ENCODE peak calls at places on chromosomes 4 and X, in seven cellular contexts. One of them, this sample, is unnamed.

GRCh38 chr4:150874386-150875226 is 140.5 kb downstream of the LRBA start:
- DNase-seq in lower lobe of right lung: no peak
- DNase-seq in CD8-positive, alpha-beta memory T cell: no peak
- DNase-seq in AG08396: no peak
- DNase-seq in EL: no peak
- DNase-seq in upper lobe of left lung: no peak
- DNase-seq in ELR: no peak
- DNase-seq in this sample: no peak

GRCh38 chr4:93731448-93731847 is 97.1 kb upstream of the ATOH1 start:
- DNase-seq in lower lobe of right lung: no peak
- DNase-seq in CD8-positive, alpha-beta memory T cell: no peak
- DNase-seq in AG08396: no peak
- DNase-seq in EL: peak
- DNase-seq in upper lobe of left lung: no peak
- DNase-seq in ELR: no peak
- DNase-seq in this sample: peak

GRCh38 chr4:23364167-23364566 is 525.7 kb downstream of the PPARGC1A start:
- DNase-seq in lower lobe of right lung: no peak
- DNase-seq in CD8-positive, alpha-beta memory T cell: no peak
- DNase-seq in AG08396: no peak
- DNase-seq in EL: no peak
- DNase-seq in upper lobe of left lung: no peak
- DNase-seq in ELR: no peak
- DNase-seq in this sample: no peak

GRCh38 chr4:153295131-153295755 is 49.2 kb upstream of the MND1 start:
- DNase-seq in lower lobe of right lung: no peak
- DNase-seq in CD8-positive, alpha-beta memory T cell: no peak
- DNase-seq in AG08396: no peak
- DNase-seq in EL: no peak
- DNase-seq in upper lobe of left lung: peak
- DNase-seq in ELR: no peak
- DNase-seq in this sample: no peak

GRCh38 chr4:5753766-5754528 is 42.9 kb downstream of the EVC start:
- DNase-seq in lower lobe of right lung: no peak
- DNase-seq in CD8-positive, alpha-beta memory T cell: no peak
- DNase-seq in AG08396: peak
- DNase-seq in EL: peak
- DNase-seq in upper lobe of left lung: no peak
- DNase-seq in ELR: peak
- DNase-seq in this sample: peak

GRCh38 chr4:173860079-173860478 is 330.1 kb upstream of the HAND2 start:
- DNase-seq in lower lobe of right lung: no peak
- DNase-seq in CD8-positive, alpha-beta memory T cell: no peak
- DNase-seq in AG08396: no peak
- DNase-seq in EL: no peak
- DNase-seq in upper lobe of left lung: no peak
- DNase-seq in ELR: no peak
- DNase-seq in this sample: no peak

GRCh38 chr4:8905236-8905772 is 33.7 kb upstream of the HMX1 start:
- DNase-seq in lower lobe of right lung: no peak
- DNase-seq in CD8-positive, alpha-beta memory T cell: peak
- DNase-seq in AG08396: no peak
- DNase-seq in EL: no peak
- DNase-seq in upper lobe of left lung: no peak
- DNase-seq in ELR: no peak
- DNase-seq in this sample: no peak

GRCh38 chrX:18885317-18886004 is 98.5 kb downstream of the PHKA2 start:
- DNase-seq in lower lobe of right lung: no peak
- DNase-seq in CD8-positive, alpha-beta memory T cell: no peak
- DNase-seq in AG08396: no peak
- DNase-seq in EL: no peak
- DNase-seq in upper lobe of left lung: no peak
- DNase-seq in ELR: no peak
- DNase-seq in this sample: peak

GRCh38 chrX:23854945-23855344 is 52.8 kb downstream of the APOO start:
- DNase-seq in lower lobe of right lung: peak
- DNase-seq in CD8-positive, alpha-beta memory T cell: no peak
- DNase-seq in AG08396: no peak
- DNase-seq in EL: no peak
- DNase-seq in upper lobe of left lung: no peak
- DNase-seq in ELR: no peak
- DNase-seq in this sample: peak

GRCh38 chr4:151766691-151767090 is 5.9 kb upstream of the GATB start:
- DNase-seq in lower lobe of right lung: no peak
- DNase-seq in CD8-positive, alpha-beta memory T cell: no peak
- DNase-seq in AG08396: no peak
- DNase-seq in EL: no peak
- DNase-seq in upper lobe of left lung: no peak
- DNase-seq in ELR: peak
- DNase-seq in this sample: no peak

This sample was measured in hepatocyte.